ENCODE peak calls at places on chromosome 3, in six cellular contexts. One of them, this sample, is unnamed.

GRCh38 chr3:118803096-118803476 is 231.6 kb downstream of the IGSF11 start:
- DNase-seq in GM20000: no peak
- DNase-seq in RCC 7860: no peak
- DNase-seq in upper lobe of right lung: no peak
- DNase-seq in GM23338: no peak
- DNase-seq in COR-L47: no peak
- DNase-seq in this sample: no peak

GRCh38 chr3:133835961-133836360 is 30.3 kb downstream of the SRPRB start:
- DNase-seq in GM20000: no peak
- DNase-seq in RCC 7860: no peak
- DNase-seq in upper lobe of right lung: peak
- DNase-seq in GM23338: no peak
- DNase-seq in COR-L47: no peak
- DNase-seq in this sample: no peak

GRCh38 chr3:196631655-196632032 is 7.8 kb upstream of the NRROS start:
- DNase-seq in GM20000: no peak
- DNase-seq in RCC 7860: no peak
- DNase-seq in upper lobe of right lung: no peak
- DNase-seq in GM23338: no peak
- DNase-seq in COR-L47: no peak
- DNase-seq in this sample: no peak

GRCh38 chr3:108099203-108099602 is 8.4 kb upstream of the CD47 start:
- DNase-seq in GM20000: peak
- DNase-seq in RCC 7860: no peak
- DNase-seq in upper lobe of right lung: no peak
- DNase-seq in GM23338: no peak
- DNase-seq in COR-L47: no peak
- DNase-seq in this sample: no peak

GRCh38 chr3:106691476-106691875 is 685.8 kb upstream of the CCDC54 start:
- DNase-seq in GM20000: no peak
- DNase-seq in RCC 7860: no peak
- DNase-seq in upper lobe of right lung: no peak
- DNase-seq in GM23338: no peak
- DNase-seq in COR-L47: no peak
- DNase-seq in this sample: no peak

GRCh38 chr3:194464692-194465091 is 22.1 kb downstream of the ATP13A3 start:
- DNase-seq in GM20000: no peak
- DNase-seq in RCC 7860: no peak
- DNase-seq in upper lobe of right lung: no peak
- DNase-seq in GM23338: no peak
- DNase-seq in COR-L47: no peak
- DNase-seq in this sample: no peak

GRCh38 chr3:43893721-43894120 is 203.0 kb downstream of the ABHD5 start:
- DNase-seq in GM20000: no peak
- DNase-seq in RCC 7860: no peak
- DNase-seq in upper lobe of right lung: no peak
- DNase-seq in GM23338: no peak
- DNase-seq in COR-L47: no peak
- DNase-seq in this sample: no peak

GRCh38 chr3:80113331-80113730 is 345.5 kb upstream of the ROBO1 start:
- DNase-seq in GM20000: no peak
- DNase-seq in RCC 7860: no peak
- DNase-seq in upper lobe of right lung: no peak
- DNase-seq in GM23338: no peak
- DNase-seq in COR-L47: no peak
- DNase-seq in this sample: no peak

GRCh38 chr3:181692850-181693154 is 18.9 kb upstream of the SOX2 start:
- DNase-seq in GM20000: no peak
- DNase-seq in RCC 7860: no peak
- DNase-seq in upper lobe of right lung: no peak
- DNase-seq in GM23338: no peak
- DNase-seq in COR-L47: no peak
- DNase-seq in this sample: no peak

GRCh38 chr3:57892423-57892822 is 115.8 kb upstream of the FLNB start:
- DNase-seq in GM20000: no peak
- DNase-seq in RCC 7860: no peak
- DNase-seq in upper lobe of right lung: no peak
- DNase-seq in GM23338: no peak
- DNase-seq in COR-L47: no peak
- DNase-seq in this sample: no peak

GRCh38 chr3:71186816-71187215 is 396.7 kb downstream of the FOXP1 start:
- DNase-seq in GM20000: no peak
- DNase-seq in RCC 7860: no peak
- DNase-seq in upper lobe of right lung: no peak
- DNase-seq in GM23338: no peak
- DNase-seq in COR-L47: no peak
- DNase-seq in this sample: no peak

GRCh38 chr3:196624008-196624790 is 15.3 kb upstream of the NRROS start:
- DNase-seq in GM20000: peak
- DNase-seq in RCC 7860: no peak
- DNase-seq in upper lobe of right lung: no peak
- DNase-seq in GM23338: no peak
- DNase-seq in COR-L47: no peak
- DNase-seq in this sample: no peak

This sample was measured in LoVo.